ENCODE peak calls at places on chromosome 21, in eight cellular contexts. C is foreskin fibroblast, N is fibroblast of villous mesenchyme, A is heart left ventricle, S is ovary, O is spleen, L is fibroblast of lung, E is upper lobe of right lung. V is an unnamed sample.

GRCh38 chr21:23921670-23922418 is 1685.4 kb downstream of the MRPL39 start:
- DNase-seq in C (no peak), N (no peak), A (no peak), S (no peak), O (no peak), L (no peak), E (no peak), V (no peak)

GRCh38 chr21:10418649-10419048 is 102.7 kb upstream of the TPTE start:
- DNase-seq in C (no peak), N (no peak), A (no peak), S (no peak), O (no peak), L (no peak), E (no peak), V (no peak)

GRCh38 chr21:25457411-25457810 is 149.9 kb downstream of the MRPL39 start:
- DNase-seq in C (peak; percentile 60), N (peak; percentile 38), A (no peak), S (no peak), O (no peak), L (peak; percentile 81), E (no peak), V (no peak)

GRCh38 chr21:10639123-10639522 is 117.7 kb downstream of the TPTE start:
- DNase-seq in C (no peak), N (no peak), A (no peak), S (no peak), O (no peak), L (no peak), E (no peak), V (no peak)

GRCh38 chr21:35226302-35226701 is 177.2 kb upstream of the RUNX1 start:
- DNase-seq in C (peak; percentile 89), N (peak; percentile 68), A (no peak), S (no peak), O (no peak), L (peak; percentile 52), E (no peak), V (peak; percentile 43)

GRCh38 chr21:34766862-34767261 is 98.1 kb downstream of the CLIC6 start:
- DNase-seq in C (no peak), N (no peak), A (no peak), S (no peak), O (no peak), L (no peak), E (no peak), V (no peak)

GRCh38 chr21:17387030-17387617 is 125.7 kb upstream of the CXADR start:
- DNase-seq in C (peak; percentile 76), N (peak; percentile 69), A (peak; percentile 24), S (peak; percentile 12), O (no peak), L (peak; percentile 38), E (no peak), V (peak; percentile 57)

GRCh38 chr21:15051652-15052554 is 12.9 kb downstream of the NRIP1 start:
- DNase-seq in C (no peak), N (peak; percentile 78), A (no peak), S (no peak), O (no peak), L (peak; percentile 66), E (no peak), V (no peak)

GRCh38 chr21:22898061-22898460 is 1899.9 kb downstream of the NCAM2 start:
- DNase-seq in C (no peak), N (no peak), A (no peak), S (no peak), O (no peak), L (no peak), E (no peak), V (no peak)

GRCh38 chr21:35932232-35932911 is 128.0 kb downstream of the SETD4 start:
- DNase-seq in C (peak; percentile 97), N (peak; percentile 98), A (peak; percentile 78), S (peak; percentile 24), O (peak; percentile 79), L (peak; percentile 91), E (no peak), V (no peak)

GRCh38 chr21:27423073-27423472 is 456.2 kb upstream of the ADAMTS5 start:
- DNase-seq in C (peak; percentile 98), N (peak; percentile 95), A (peak; percentile 53), S (peak; percentile 63), O (no peak), L (peak; percentile 84), E (no peak), V (no peak)

GRCh38 chr21:37281579-37281978 is 14.4 kb upstream of the VPS26C start:
- DNase-seq in C (no peak), N (no peak), A (no peak), S (no peak), O (no peak), L (no peak), E (no peak), V (no peak)

GRCh38 chr21:28674807-28675206 is 317.9 kb downstream of the LTN1 start:
- DNase-seq in C (peak; percentile 33), N (no peak), A (no peak), S (no peak), O (no peak), L (no peak), E (no peak), V (no peak)

GRCh38 chr21:16363563-16363962 is 633.8 kb downstream of the USP25 start:
- DNase-seq in C (no peak), N (no peak), A (no peak), S (no peak), O (no peak), L (no peak), E (no peak), V (no peak)

GRCh38 chr21:29520146-29520545 is 221.4 kb downstream of the BACH1 start:
- DNase-seq in C (peak; percentile 8), N (no peak), A (no peak), S (no peak), O (no peak), L (no peak), E (no peak), V (no peak)

GRCh38 chr21:37658994-37659458 is 257.2 kb downstream of the KCNJ6 start:
- DNase-seq in C (peak; percentile 89), N (peak; percentile 68), A (no peak), S (peak; percentile 12), O (no peak), L (peak; percentile 79), E (no peak), V (no peak)

GRCh38 chr21:23861908-23862504 is 1745.3 kb downstream of the MRPL39 start:
- DNase-seq in C (no peak), N (no peak), A (no peak), S (no peak), O (no peak), L (no peak), E (no peak), V (no peak)

DNA sequence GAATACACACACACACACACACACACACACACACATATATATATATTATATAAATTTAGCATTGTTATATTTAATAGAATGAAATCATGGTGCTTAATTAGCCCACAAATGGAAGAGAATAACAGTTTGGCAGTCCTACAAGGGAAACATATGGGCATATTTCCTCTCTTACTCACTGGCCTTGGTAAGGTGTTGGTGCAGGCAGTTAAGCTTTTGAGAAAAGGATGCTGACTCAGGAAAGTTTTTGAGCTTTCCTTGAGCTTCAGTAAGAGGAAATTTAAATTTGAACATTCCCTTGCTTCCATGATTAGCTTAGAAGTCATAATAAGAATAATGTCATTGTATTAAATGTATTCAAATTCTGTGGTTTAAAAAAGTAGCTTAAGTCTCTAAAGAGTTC is 37.0 kb upstream of the B3GALT5 start:
- DNase-seq in C (peak; percentile 19), N (no peak), A (no peak), S (no peak), O (no peak), L (peak; percentile 51), E (no peak), V (no peak)
- TF ChIP-seq CTCF in C (no peak), N (no peak), A (no peak), S (no peak), O (no peak), L (no peak), E (no peak), V (no peak)

GRCh38 chr21:32425628-32426027 is 13.1 kb downstream of the EVA1C start:
- DNase-seq in C (no peak), N (no peak), A (no peak), S (no peak), O (no peak), L (no peak), E (no peak), V (no peak)
- TF ChIP-seq CTCF in C (no peak), N (no peak), A (no peak), S (no peak), O (no peak), L (no peak), E (no peak), V (no peak)

GRCh38 chr21:42140196-42140934 is 69.2 kb downstream of the UMODL1 start:
- DNase-seq in C (no peak), N (no peak), A (no peak), S (no peak), O (no peak), L (no peak), E (no peak), V (no peak)

GRCh38 chr21:42137191-42137913 is 66.2 kb downstream of the UMODL1 start:
- DNase-seq in C (no peak), N (no peak), A (no peak), S (no peak), O (no peak), L (no peak), E (no peak), V (no peak)

GRCh38 chr21:42132183-42132582 is 61.1 kb downstream of the UMODL1 start:
- DNase-seq in C (no peak), N (no peak), A (no peak), S (no peak), O (no peak), L (no peak), E (no peak), V (no peak)

GRCh38 chr21:42133131-42133530 is 62.0 kb downstream of the UMODL1 start:
- DNase-seq in C (no peak), N (no peak), A (no peak), S (no peak), O (no peak), L (no peak), E (no peak), V (no peak)

GRCh38 chr21:42135386-42136040 is 64.4 kb downstream of the UMODL1 start:
- DNase-seq in C (no peak), N (no peak), A (no peak), S (no peak), O (no peak), L (no peak), E (no peak), V (no peak)
- TF ChIP-seq CTCF in C (no peak), N (no peak), A (no peak), S (no peak), O (no peak), L (no peak), E (no peak), V (no peak)

DNA sequence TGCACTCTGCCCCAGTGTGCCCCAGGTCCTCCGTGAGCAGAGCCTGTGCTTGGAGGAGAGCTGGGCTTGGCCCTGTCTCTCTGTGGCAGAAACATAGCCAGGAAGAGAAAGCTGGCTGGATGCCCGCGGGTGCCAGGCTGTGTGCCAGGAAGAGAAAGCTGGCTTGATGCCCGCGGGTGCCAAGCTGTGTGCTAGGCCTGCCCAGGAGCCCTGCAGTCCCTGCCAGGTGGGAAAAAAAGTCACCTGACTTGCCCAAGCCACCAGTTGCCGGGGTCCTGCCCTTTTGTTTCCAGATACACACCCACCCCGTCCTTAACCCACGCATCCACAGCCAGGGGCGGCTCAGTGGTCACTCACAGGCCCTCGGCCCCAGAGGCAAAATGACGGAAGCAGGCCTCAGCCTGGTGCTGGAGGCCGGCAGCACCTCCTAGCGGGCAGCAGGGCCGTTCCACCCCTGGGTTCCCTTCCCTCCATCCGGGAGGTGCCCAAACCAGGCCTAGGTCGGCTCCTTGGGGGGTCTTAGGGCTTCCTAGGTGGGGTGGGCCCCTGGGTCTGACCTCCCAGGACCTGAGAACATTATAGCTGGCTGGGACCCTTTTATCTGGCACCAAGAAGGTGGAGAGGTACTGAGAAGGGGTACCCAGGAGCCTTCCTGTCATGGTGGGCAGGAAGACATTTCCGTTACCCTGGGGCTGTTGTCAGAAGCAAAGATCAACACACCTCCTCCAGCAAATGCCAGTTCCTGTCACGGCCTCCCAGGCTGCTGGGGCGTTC is 9.1 kb downstream of the ITGB2 start:
- DNase-seq in C (no peak), N (no peak), A (peak; percentile 69), S (no peak), O (peak; percentile 93), L (no peak), E (peak; percentile 88), V (no peak)
- TF ChIP-seq CTCF in C (peak; percentile 4), N (no peak), A (no peak), S (no peak), O (peak; percentile 88), L (no peak), E (peak; percentile 62), V (no peak)